ENCODE peak calls at places on chromosomes 2 and 18, in seven cellular contexts. One of them, this sample, is unnamed. For H3K9me2, the result is how much of the 10 kb centered on the place peaks cover.

GRCh38 chr2:180644709-180645108 is 335.7 kb upstream of the UBE2E3 start:
- DNase-seq in PC-9: peak
- DNase-seq in GM23248: peak
- DNase-seq in HCT116: no peak
- DNase-seq in Karpas-422: no peak
- DNase-seq in GM23338: no peak
- DNase-seq in MM.1S: no peak
- DNase-seq in this sample: peak

GRCh38 chr2:23480991-23481797 is 96.2 kb downstream of the KLHL29 start:
- DNase-seq in PC-9: peak
- DNase-seq in GM23248: peak
- DNase-seq in HCT116: peak
- DNase-seq in Karpas-422: no peak
- DNase-seq in GM23338: peak
- DNase-seq in MM.1S: no peak
- DNase-seq in this sample: peak

GRCh38 chr18:57709335-57709734 is 87.7 kb upstream of the NARS1 start:
- DNase-seq in PC-9: no peak
- DNase-seq in GM23248: no peak
- DNase-seq in HCT116: no peak
- DNase-seq in Karpas-422: no peak
- DNase-seq in GM23338: no peak
- DNase-seq in MM.1S: no peak
- DNase-seq in this sample: no peak

GRCh38 chr2:75175473-75175872 is 23.8 kb downstream of the TACR1 start:
- DNase-seq in PC-9: no peak
- DNase-seq in GM23248: no peak
- DNase-seq in HCT116: no peak
- DNase-seq in Karpas-422: no peak
- DNase-seq in GM23338: no peak
- DNase-seq in MM.1S: no peak
- DNase-seq in this sample: no peak

GRCh38 chr2:2806711-2807110 is 475.6 kb upstream of the MYT1L start:
- DNase-seq in PC-9: no peak
- DNase-seq in GM23248: no peak
- DNase-seq in HCT116: no peak
- DNase-seq in Karpas-422: no peak
- DNase-seq in GM23338: no peak
- DNase-seq in MM.1S: no peak
- DNase-seq in this sample: no peak

GRCh38 chr2:76197842-76198448 is 487.2 kb upstream of the GCFC2 start:
- DNase-seq in PC-9: no peak
- DNase-seq in GM23248: peak
- DNase-seq in HCT116: peak
- DNase-seq in Karpas-422: peak
- DNase-seq in GM23338: peak
- DNase-seq in MM.1S: peak
- DNase-seq in this sample: peak

GRCh38 chr2:236241181-236242056 is 22.8 kb downstream of the ASB18 start:
- DNase-seq in PC-9: no peak
- DNase-seq in GM23248: no peak
- DNase-seq in HCT116: no peak
- DNase-seq in Karpas-422: no peak
- DNase-seq in GM23338: no peak
- DNase-seq in MM.1S: no peak
- DNase-seq in this sample: no peak

GRCh38 chr2:85135066-85135914 is 2.1 kb downstream of the TCF7L1 start:
- DNase-seq in PC-9: no peak
- DNase-seq in GM23248: peak
- DNase-seq in HCT116: no peak
- DNase-seq in Karpas-422: no peak
- DNase-seq in GM23338: peak
- DNase-seq in MM.1S: no peak
- DNase-seq in this sample: no peak

GRCh38 chr2:204472375-204472774 is 72.9 kb upstream of the PARD3B start:
- DNase-seq in PC-9: no peak
- DNase-seq in GM23248: no peak
- DNase-seq in HCT116: no peak
- DNase-seq in Karpas-422: no peak
- DNase-seq in GM23338: no peak
- DNase-seq in MM.1S: no peak
- DNase-seq in this sample: no peak

GRCh38 chr2:7437716-7438648 is 520.8 kb downstream of the RNF144A start:
- DNase-seq in PC-9: no peak
- DNase-seq in GM23248: no peak
- DNase-seq in HCT116: no peak
- DNase-seq in Karpas-422: no peak
- DNase-seq in GM23338: no peak
- DNase-seq in MM.1S: no peak
- DNase-seq in this sample: no peak

GRCh38 chr2:111236027-111236426 is 115.3 kb downstream of the BCL2L11 start:
- DNase-seq in PC-9: no peak
- DNase-seq in GM23248: no peak
- DNase-seq in HCT116: no peak
- DNase-seq in Karpas-422: no peak
- DNase-seq in GM23338: no peak
- DNase-seq in MM.1S: no peak
- DNase-seq in this sample: no peak

GRCh38 chr18:68701353-68701752 is 13.6 kb downstream of the TMX3 start:
- DNase-seq in PC-9: no peak
- DNase-seq in GM23248: no peak
- DNase-seq in HCT116: no peak
- DNase-seq in Karpas-422: no peak
- DNase-seq in GM23338: no peak
- DNase-seq in MM.1S: no peak
- DNase-seq in this sample: no peak

GRCh38 chr2:200310545-200310971 is 4.1 kb downstream of the SPATS2L start:
- DNase-seq in PC-9: peak
- DNase-seq in GM23248: peak
- DNase-seq in HCT116: no peak
- DNase-seq in Karpas-422: no peak
- DNase-seq in GM23338: peak
- DNase-seq in MM.1S: no peak
- DNase-seq in this sample: peak

GRCh38 chr2:26399781-26400376 is 1.8 kb upstream of the DRC1 start:
- DNase-seq in PC-9: no peak
- DNase-seq in GM23248: no peak
- DNase-seq in HCT116: no peak
- DNase-seq in Karpas-422: no peak
- DNase-seq in GM23338: no peak
- DNase-seq in MM.1S: no peak
- DNase-seq in this sample: no peak

GRCh38 chr2:96089356-96090180 is 26.8 kb downstream of the ADRA2B start:
- DNase-seq in PC-9: no peak
- DNase-seq in GM23248: no peak
- DNase-seq in HCT116: no peak
- DNase-seq in Karpas-422: no peak
- DNase-seq in GM23338: no peak
- DNase-seq in MM.1S: no peak
- DNase-seq in this sample: no peak

GRCh38 chr2:221914334-221914733 is 342.2 kb upstream of the EPHA4 start:
- DNase-seq in PC-9: no peak
- DNase-seq in GM23248: no peak
- DNase-seq in HCT116: no peak
- DNase-seq in Karpas-422: no peak
- DNase-seq in GM23338: no peak
- DNase-seq in MM.1S: no peak
- DNase-seq in this sample: no peak

GRCh38 chr2:170493698-170494097 is 221.4 kb upstream of the SP5 start:
- DNase-seq in PC-9: no peak
- DNase-seq in GM23248: peak
- DNase-seq in HCT116: no peak
- DNase-seq in Karpas-422: no peak
- DNase-seq in GM23338: no peak
- DNase-seq in MM.1S: no peak
- DNase-seq in this sample: peak

GRCh38 chr2:174835797-174836255 is 71.6 kb upstream of the CHRNA1 start:
- DNase-seq in PC-9: no peak
- DNase-seq in GM23248: peak
- DNase-seq in HCT116: no peak
- DNase-seq in Karpas-422: no peak
- DNase-seq in GM23338: peak
- DNase-seq in MM.1S: no peak
- DNase-seq in this sample: peak

GRCh38 chr2:72271276-72271614 is 123.6 kb upstream of the CYP26B1 start:
- DNase-seq in PC-9: no peak
- DNase-seq in GM23248: no peak
- DNase-seq in HCT116: no peak
- DNase-seq in Karpas-422: no peak
- DNase-seq in GM23338: no peak
- DNase-seq in MM.1S: no peak
- DNase-seq in this sample: no peak

GRCh38 chr18:71028285-71028762 is 739.5 kb downstream of the SOCS6 start:
- DNase-seq in PC-9: no peak
- DNase-seq in GM23248: no peak
- DNase-seq in HCT116: no peak
- DNase-seq in Karpas-422: no peak
- DNase-seq in GM23338: no peak
- DNase-seq in MM.1S: no peak
- DNase-seq in this sample: peak

GRCh38 chr2:32135409-32135808 is 30.3 kb upstream of the SLC30A6 start:
- DNase-seq in PC-9: peak
- DNase-seq in GM23248: peak
- DNase-seq in HCT116: peak
- DNase-seq in Karpas-422: peak
- DNase-seq in GM23338: peak
- DNase-seq in MM.1S: peak
- DNase-seq in this sample: peak

DNA sequence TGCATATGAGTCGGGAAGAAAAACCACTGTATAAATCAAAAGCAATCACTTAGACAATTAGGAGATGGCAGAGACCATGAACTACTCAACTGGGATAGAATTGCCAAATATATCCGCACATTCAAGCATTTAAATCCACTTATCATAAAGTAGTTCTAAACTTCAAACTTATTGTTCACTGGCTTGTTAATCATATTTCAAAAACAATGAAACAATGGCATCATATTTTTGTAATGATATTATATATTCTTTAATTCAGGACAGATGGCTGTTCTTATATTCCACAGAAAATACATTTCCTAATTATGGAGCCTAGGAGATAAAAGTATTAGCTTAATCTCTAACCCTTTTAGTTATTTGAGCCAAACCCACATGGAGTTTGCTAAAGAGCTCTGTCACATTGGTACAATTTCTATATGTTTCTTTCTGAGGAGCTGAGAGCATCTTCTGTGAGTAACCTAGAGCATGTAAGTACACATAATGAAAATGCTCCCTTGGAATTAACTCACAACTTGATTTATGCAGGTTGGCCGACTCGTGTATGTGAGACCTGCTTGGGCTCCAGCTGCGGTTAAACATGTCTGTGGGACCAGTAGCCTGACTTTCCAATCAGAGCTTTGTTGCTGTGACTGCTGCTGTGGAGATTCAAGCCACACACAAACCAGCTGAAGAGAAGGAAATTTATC is 263.8 kb downstream of the CTNNA2 start:
- DNase-seq in PC-9: no peak
- DNase-seq in GM23248: no peak
- DNase-seq in HCT116: no peak
- DNase-seq in Karpas-422: no peak
- DNase-seq in GM23338: no peak
- DNase-seq in MM.1S: no peak
- DNase-seq in this sample: no peak
- H3K9me2 ChIP-seq in PC-9: under half
- H3K9me2 ChIP-seq in GM23248: under half
- H3K9me2 ChIP-seq in HCT116: under half
- H3K9me2 ChIP-seq in Karpas-422: under half
- H3K9me2 ChIP-seq in GM23338: under half
- H3K9me2 ChIP-seq in MM.1S: under half
- H3K9me2 ChIP-seq in this sample: under half

GRCh38 chr2:130729311-130730299 is 735 bp downstream of the GPR148 start:
- DNase-seq in PC-9: no peak
- DNase-seq in GM23248: no peak
- DNase-seq in HCT116: no peak
- DNase-seq in Karpas-422: no peak
- DNase-seq in GM23338: no peak
- DNase-seq in MM.1S: no peak
- DNase-seq in this sample: no peak
- H3K9me2 ChIP-seq in PC-9: under half
- H3K9me2 ChIP-seq in GM23248: under half
- H3K9me2 ChIP-seq in HCT116: under half
- H3K9me2 ChIP-seq in Karpas-422: under half
- H3K9me2 ChIP-seq in GM23338: under half
- H3K9me2 ChIP-seq in MM.1S: under half
- H3K9me2 ChIP-seq in this sample: under half

GRCh38 chr2:121365061-121365460 is 80.1 kb upstream of the TFCP2L1 start:
- DNase-seq in PC-9: no peak
- DNase-seq in GM23248: no peak
- DNase-seq in HCT116: no peak
- DNase-seq in Karpas-422: no peak
- DNase-seq in GM23338: no peak
- DNase-seq in MM.1S: no peak
- DNase-seq in this sample: no peak

GRCh38 chr2:121363632-121364420 is 78.8 kb upstream of the TFCP2L1 start:
- DNase-seq in PC-9: no peak
- DNase-seq in GM23248: peak
- DNase-seq in HCT116: no peak
- DNase-seq in Karpas-422: no peak
- DNase-seq in GM23338: no peak
- DNase-seq in MM.1S: no peak
- DNase-seq in this sample: peak

GRCh38 chr2:121368155-121368554 is 83.2 kb upstream of the TFCP2L1 start:
- DNase-seq in PC-9: no peak
- DNase-seq in GM23248: no peak
- DNase-seq in HCT116: no peak
- DNase-seq in Karpas-422: no peak
- DNase-seq in GM23338: no peak
- DNase-seq in MM.1S: no peak
- DNase-seq in this sample: no peak

GRCh38 chr2:121367246-121367900 is 82.4 kb upstream of the TFCP2L1 start:
- DNase-seq in PC-9: no peak
- DNase-seq in GM23248: no peak
- DNase-seq in HCT116: no peak
- DNase-seq in Karpas-422: no peak
- DNase-seq in GM23338: no peak
- DNase-seq in MM.1S: no peak
- DNase-seq in this sample: no peak

DNA sequence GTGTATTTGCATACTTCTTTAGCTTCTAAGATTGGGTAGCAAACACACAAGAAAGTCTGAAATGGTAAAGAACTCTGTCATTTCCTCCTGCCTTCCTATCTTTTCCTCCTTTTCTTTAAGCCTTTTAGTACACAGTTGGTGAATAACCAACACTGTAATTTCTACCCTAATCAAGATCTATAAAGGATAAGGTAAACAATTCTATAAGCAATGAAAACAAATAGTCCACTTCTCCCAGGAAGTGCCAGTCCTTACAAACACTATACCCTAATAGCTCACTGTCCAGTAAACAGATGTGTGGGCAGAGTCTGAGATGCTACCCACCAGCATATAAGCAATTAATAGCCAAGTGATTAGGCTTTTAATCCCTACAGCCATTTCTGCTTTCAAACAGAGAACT is 81.0 kb upstream of the TFCP2L1 start:
- DNase-seq in PC-9: no peak
- DNase-seq in GM23248: no peak
- DNase-seq in HCT116: no peak
- DNase-seq in Karpas-422: no peak
- DNase-seq in GM23338: no peak
- DNase-seq in MM.1S: no peak
- DNase-seq in this sample: no peak
- H3K9me2 ChIP-seq in PC-9: under half
- H3K9me2 ChIP-seq in GM23248: under half
- H3K9me2 ChIP-seq in HCT116: under half
- H3K9me2 ChIP-seq in Karpas-422: under half
- H3K9me2 ChIP-seq in GM23338: under half
- H3K9me2 ChIP-seq in MM.1S: under half
- H3K9me2 ChIP-seq in this sample: under half

GRCh38 chr2:161417428-161418274 is 1.6 kb downstream of the TBR1 start:
- DNase-seq in PC-9: no peak
- DNase-seq in GM23248: no peak
- DNase-seq in HCT116: no peak
- DNase-seq in Karpas-422: no peak
- DNase-seq in GM23338: no peak
- DNase-seq in MM.1S: no peak
- DNase-seq in this sample: no peak
- H3K9me2 ChIP-seq in PC-9: under half
- H3K9me2 ChIP-seq in GM23248: under half
- H3K9me2 ChIP-seq in HCT116: under half
- H3K9me2 ChIP-seq in Karpas-422: under half
- H3K9me2 ChIP-seq in GM23338: under half
- H3K9me2 ChIP-seq in MM.1S: under half
- H3K9me2 ChIP-seq in this sample: under half